ENCODE peak calls at places on chromosomes 7 and 10, in five cellular contexts. V is thyroid gland, O is uterus, P is suprapubic skin, E is GM12878. Y is an unnamed sample.

GRCh38 chr7:73482746-73483145 is 39.3 kb downstream of the BAZ1B start:
- DNase-seq in E (no peak), V (peak; percentile 20), P (no peak), O (no peak), Y (no peak)

GRCh38 chr7:28623105-28623730 is 210.9 kb downstream of the CREB5 start:
- DNase-seq in E (no peak), O (no peak), P (no peak), V (no peak), Y (no peak)

GRCh38 chr7:17109017-17109416 is 189.4 kb upstream of the AHR start:
- DNase-seq in E (no peak), V (no peak), O (no peak), P (no peak), Y (no peak)

GRCh38 chr7:157670490-157671357 is 333.9 kb downstream of the DNAJB6 start:
- DNase-seq in O (peak; percentile 4), P (peak; percentile 69), E (no peak), V (no peak), Y (no peak)

GRCh38 chr7:85405016-85405415 is 218.2 kb upstream of the SEMA3D start:
- DNase-seq in E (no peak), V (no peak), O (no peak), P (no peak), Y (no peak)

GRCh38 chr10:110373059-110373458 is 68.3 kb upstream of the SMNDC1 start:
- DNase-seq in V (no peak), O (no peak), E (no peak), P (no peak), Y (no peak)

GRCh38 chr7:38463277-38464224 is 167.6 kb downstream of the AMPH start:
- DNase-seq in O (no peak), P (no peak), V (peak; percentile 68), E (peak; percentile 61), Y (peak; percentile 45)

GRCh38 chr10:100737359-100738054 is 7.9 kb upstream of the PAX2 start:
- DNase-seq in O (no peak), V (no peak), P (no peak), E (no peak), Y (no peak)

GRCh38 chr7:139341058-139341775 is at the start of gene FMC1:
- DNase-seq in E (peak; percentile 74), O (peak; percentile 95), P (peak; percentile 98), V (peak; percentile 95), Y (peak; percentile 95)

GRCh38 chr7:47482013-47482761 is 99.7 kb downstream of the TNS3 start:
- DNase-seq in P (no peak), E (no peak), O (no peak), V (peak; percentile 39), Y (peak; percentile 66)

GRCh38 chr10:132470306-132471124 is 67.1 kb upstream of the INPP5A start:
- DNase-seq in P (no peak), E (no peak), V (peak; percentile 82), O (no peak), Y (no peak)

GRCh38 chr7:83798489-83798888 is 149.6 kb upstream of the SEMA3E start:
- DNase-seq in P (no peak), O (no peak), V (no peak), E (peak; percentile 55), Y (no peak)

GRCh38 chr7:18866359-18867036 is 250.9 kb downstream of the TWIST1 start:
- DNase-seq in E (peak; percentile 19), O (peak; percentile 71), V (peak; percentile 15), P (peak; percentile 89), Y (peak; percentile 66)

GRCh38 chr7:132160525-132161230 is 415.6 kb downstream of the PLXNA4 start:
- DNase-seq in E (no peak), O (no peak), V (no peak), P (no peak), Y (no peak)

GRCh38 chr10:117163061-117163953 is 25.2 kb upstream of the VAX1 start:
- DNase-seq in E (no peak), O (no peak), P (no peak), V (no peak), Y (no peak)

GRCh38 chr7:129315916-129316315 is 91.1 kb downstream of the AHCYL2 start:
- DNase-seq in O (no peak), P (no peak), V (peak; percentile 19), E (no peak), Y (peak; percentile 86)

GRCh38 chr7:80133361-80134104 is 1.1 kb upstream of the GNAI1 start:
- DNase-seq in P (no peak), V (no peak), E (no peak), O (peak; percentile 27), Y (no peak)

GRCh38 chr10:77636967-77637473 is 588 bp downstream of the KCNMA1 start:
- DNase-seq in O (no peak), V (no peak), E (no peak), P (no peak), Y (no peak)

GRCh38 chr10:60299961-60300883 is 89.5 kb downstream of the ANK3 start:
- DNase-seq in E (no peak), V (peak; percentile 17), O (no peak), P (no peak), Y (no peak)

GRCh38 chr7:141221007-141221612 is 147.2 kb downstream of the TMEM178B start:
- DNase-seq in O (no peak), P (no peak), E (no peak), V (no peak), Y (no peak)

GRCh38 chr7:79050592-79050991 is 402.9 kb downstream of the MAGI2 start:
- DNase-seq in V (peak; percentile 6), O (no peak), P (no peak), E (no peak), Y (no peak)

GRCh38 chr7:96310106-96310505 is 11.8 kb downstream of the SLC25A13 start:
- DNase-seq in E (no peak), O (peak; percentile 34), V (no peak), P (no peak), Y (no peak)

GRCh38 chr7:134720091-134720935 is 59.1 kb upstream of the CALD1 start:
- DNase-seq in P (no peak), V (no peak), E (no peak), O (no peak), Y (no peak)

GRCh38 chr10:58326967-58327381 is 7.8 kb upstream of the UBE2D1 start:
- DNase-seq in V (no peak), E (no peak), P (peak; percentile 81), O (peak; percentile 34), Y (peak; percentile 23)

GRCh38 chr7:47780555-47780954 is 167.7 kb downstream of the PKD1L1 start:
- DNase-seq in V (no peak), E (no peak), O (no peak), P (no peak), Y (no peak)

GRCh38 chr10:71089162-71089561 is 123.2 kb upstream of the UNC5B start:
- DNase-seq in V (no peak), E (no peak), O (no peak), P (peak; percentile 40), Y (no peak)

GRCh38 chr7:94394399-94395140 is at the start of gene COL1A2:
- DNase-seq in E (no peak), O (peak; percentile 89), V (peak; percentile 59), P (peak; percentile 92), Y (peak; percentile 19)

GRCh38 chr7:98640375-98640774 is 23.3 kb downstream of the NPTX2 start:
- DNase-seq in O (no peak), P (no peak), V (no peak), E (no peak), Y (no peak)

GRCh38 chr10:112834661-112835060 is 115.4 kb upstream of the TCF7L2 start:
- DNase-seq in O (no peak), P (no peak), E (no peak), V (peak; percentile 91), Y (no peak)

GRCh38 chr10:95276367-95277200 is 14.2 kb downstream of the PDLIM1 start:
- DNase-seq in O (no peak), P (no peak), V (no peak), E (no peak), Y (no peak)

GRCh38 chr7:84022686-84023308 is 171.8 kb downstream of the SEMA3A start:
- DNase-seq in P (no peak), O (no peak), V (no peak), E (no peak), Y (no peak)

GRCh38 chr7:34734786-34735185 is 76.8 kb downstream of the NPSR1 start:
- DNase-seq in O (no peak), V (no peak), E (no peak), P (no peak), Y (no peak)

DNA sequence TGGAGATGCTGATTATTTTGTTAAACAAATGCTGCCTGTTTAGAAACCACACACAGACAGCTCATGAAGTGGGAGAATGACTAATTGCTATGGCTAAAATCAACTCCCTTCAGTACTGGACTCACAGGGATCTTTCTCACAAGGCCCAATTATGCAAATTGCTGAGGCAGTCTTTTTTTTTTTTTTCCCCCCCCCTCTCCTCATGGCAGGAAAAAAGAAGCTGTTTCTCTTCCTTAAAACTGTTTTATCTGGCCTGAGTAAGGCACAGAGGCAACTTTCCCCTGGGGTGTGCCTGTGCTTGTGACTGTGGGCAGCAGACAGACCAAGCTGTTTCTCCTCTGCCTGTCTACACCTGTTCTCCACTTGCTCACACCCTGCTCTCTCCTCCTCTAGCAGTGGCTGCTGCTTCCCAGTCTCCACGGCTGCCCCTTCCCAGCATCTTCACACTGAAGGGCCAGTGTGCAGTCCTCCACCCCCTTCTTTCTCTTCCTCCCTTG is 65.4 kb upstream of the STEAP1B start:
- DNase-seq in O (no peak), P (no peak), V (no peak), E (peak; percentile 45), Y (no peak)
- TF ChIP-seq POLR2A in O (no peak), P (no peak), V (no peak), E (no peak), Y (no peak)

GRCh38 chr10:5946786-5947185 is 30.6 kb downstream of the IL15RA start:
- DNase-seq in P (no peak), V (no peak), E (no peak), O (no peak), Y (no peak)

GRCh38 chr10:5945203-5945534 is 32.2 kb downstream of the IL15RA start:
- DNase-seq in V (no peak), P (no peak), O (peak; percentile 50), E (no peak), Y (no peak)

GRCh38 chr10:5944389-5945202 is 32.7 kb downstream of the IL15RA start:
- DNase-seq in P (peak; percentile 89), V (peak; percentile 46), O (peak; percentile 98), E (no peak), Y (peak; percentile 86)

GRCh38 chr10:5947471-5948207 is 29.7 kb downstream of the IL15RA start:
- DNase-seq in V (no peak), E (no peak), P (no peak), O (no peak), Y (no peak)

GRCh38 chr10:5945561-5946418 is 31.6 kb downstream of the IL15RA start:
- DNase-seq in V (peak; percentile 21), O (peak; percentile 86), P (no peak), E (no peak), Y (peak; percentile 40)
- H3K27ac ChIP-seq in V (peak overlapping the region; percentile 73), O (peak overlapping the region; percentile 96), P (peak overlapping the region; percentile 84), E (no peak overlapping the region), Y (peak overlapping the region; percentile 74)

DNA sequence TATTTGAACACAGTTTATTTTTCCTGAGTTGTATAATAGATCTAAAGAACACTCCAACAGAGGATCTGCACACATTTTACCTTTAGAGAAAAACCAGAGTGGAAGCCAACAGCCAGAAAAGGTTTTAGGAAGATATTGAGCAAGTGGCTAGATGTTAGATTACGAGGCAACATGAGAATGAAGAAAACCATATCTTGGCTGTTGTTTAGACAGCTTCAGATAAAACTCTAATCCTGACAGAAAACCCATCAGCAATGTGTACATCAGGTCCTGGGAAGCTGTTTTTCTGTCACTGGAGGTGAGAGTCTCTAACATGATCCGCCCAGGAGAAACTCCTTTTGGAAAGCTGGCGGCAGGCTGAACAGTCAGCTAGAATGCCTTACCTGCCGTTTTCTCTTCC is 159.5 kb downstream of the SPAG6 start:
- DNase-seq in E (no peak), V (no peak), P (no peak), O (no peak), Y (no peak)
- H3K36me3 ChIP-seq in E (no peaks in the 10 kb centered on the region), V (no peaks in the 10 kb centered on the region), P (no peaks in the 10 kb centered on the region), O (no peaks in the 10 kb centered on the region), Y (no peaks in the 10 kb centered on the region)

GRCh38 chr10:30433779-30434272 is at the start of gene MAP3K8:
- DNase-seq in O (peak; percentile 88), V (peak; percentile 95), P (peak; percentile 95), E (peak; percentile 84), Y (peak; percentile 81)
- TF ChIP-seq POLR2A in O (peak; percentile 72), V (peak; percentile 85), P (peak; percentile 77), E (peak; percentile 82), Y (peak; percentile 79)

Y was measured in gastrocnemius medialis.